ENCODE peak calls at places on chromosomes 6 and 20, in five cellular contexts. K is naive thymus-derived CD4-positive, alpha-beta T cell; D is endothelial cell; C is NCI-H2081; P is hippocampal formation. S is an unnamed sample.
A peak's percentile ranks its signal among the peaks of the same experiment; 100 is the strongest.

GRCh38 chr6:22848121-22848520 is 278.8 kb downstream of the HDGFL1 start:
- DNase-seq in C (no peak), K (no peak), P (no peak), D (no peak), S (no peak)

GRCh38 chr6:117531758-117532276 is 49.3 kb downstream of the DCBLD1 start:
- DNase-seq in K (no peak), D (no peak), C (no peak), P (no peak), S (no peak)

GRCh38 chr6:167956983-167957492 is 40.4 kb upstream of the KIF25 start:
- DNase-seq in P (no peak), D (no peak), C (no peak), K (no peak), S (peak; percentile 43)

GRCh38 chr6:105510746-105511145 is 107.9 kb upstream of the PREP start:
- DNase-seq in K (no peak), C (no peak), P (no peak), D (no peak), S (peak; percentile 26)

GRCh38 chr6:83038246-83038645 is 27.4 kb downstream of the UBE3D start:
- DNase-seq in P (no peak), C (no peak), K (no peak), D (no peak), S (no peak)

GRCh38 chr20:1752045-1752444 is 94.5 kb upstream of the SIRPG start:
- DNase-seq in K (no peak), C (no peak), P (no peak), D (no peak), S (no peak)

GRCh38 chr6:121663292-121663691 is 227.8 kb downstream of the GJA1 start:
- DNase-seq in K (no peak), D (no peak), C (no peak), P (no peak), S (no peak)

GRCh38 chr6:10957414-10957886 is 70.6 kb downstream of the SYCP2L start:
- DNase-seq in P (no peak), K (no peak), C (no peak), D (no peak), S (no peak)

GRCh38 chr6:22072939-22073338 is 223.9 kb downstream of the PRL start:
- DNase-seq in P (no peak), K (no peak), C (no peak), D (no peak), S (no peak)

GRCh38 chr6:16964553-16965499 is 137.0 kb upstream of the STMND1 start:
- DNase-seq in C (peak; percentile 80), D (peak; percentile 78), P (peak; percentile 57), K (peak; percentile 22), S (peak; percentile 55)

GRCh38 chr6:43541774-43542471 is 25.0 kb downstream of the POLR1C start:
- DNase-seq in D (no peak), C (no peak), P (no peak), K (no peak), S (no peak)

GRCh38 chr6:163745566-163746400 is 331.3 kb downstream of the QKI start:
- DNase-seq in K (no peak), P (no peak), D (no peak), C (no peak), S (peak; percentile 93)

GRCh38 chr6:20403766-20404640 is 2.3 kb downstream of the E2F3 start:
- DNase-seq in K (peak; percentile 50), P (peak; percentile 13), C (peak; percentile 21), D (no peak), S (no peak)

S was measured in AG08396.